ENCODE peak calls at places on chromosomes 2 and 18, in four cellular contexts. L is K562, D is SK-N-SH, W is Panc1. B is an unnamed sample.
A peak's percentile ranks its signal among the peaks of the same experiment; 100 is the strongest.

GRCh38 chr18:77054606-77055428 is 77.8 kb downstream of the MBP start:
- DNase-seq in D (peak; percentile 69), L (peak; percentile 47), W (peak; percentile 95), B (peak; percentile 93)

GRCh38 chr2:67566292-67566691 is 169.2 kb downstream of the ETAA1 start:
- DNase-seq in W (no peak), L (no peak), D (no peak), B (no peak)

GRCh38 chr18:10420561-10421352 is 33.7 kb upstream of the APCDD1 start:
- DNase-seq in D (no peak), W (no peak), L (no peak), B (no peak)

GRCh38 chr2:84458436-84459027 is 548 bp downstream of the SUCLG1 start:
- DNase-seq in W (no peak), L (peak; percentile 25), D (peak; percentile 31), B (no peak)

GRCh38 chr18:39796413-39796812 is 2158.6 kb upstream of the PIK3C3 start:
- DNase-seq in D (no peak), L (no peak), W (no peak), B (no peak)

GRCh38 chr2:105313877-105314276 is 15.7 kb downstream of the TGFBRAP1 start:
- DNase-seq in W (no peak), L (no peak), D (no peak), B (no peak)

GRCh38 chr2:8514748-8515389 is 167.0 kb upstream of the ID2 start:
- DNase-seq in L (no peak), D (no peak), W (no peak), B (no peak)

GRCh38 chr2:36889782-36890181 is 76.6 kb downstream of the STRN start:
- DNase-seq in D (no peak), W (peak; percentile 94), L (peak; percentile 4), B (no peak)

GRCh38 chr2:73979021-73979420 is 5.7 kb upstream of the TET3 start:
- DNase-seq in D (no peak), L (no peak), W (no peak), B (no peak)

GRCh38 chr2:100606740-100607343 is 44.0 kb downstream of the PDCL3 start:
- DNase-seq in W (peak; percentile 53), D (peak; percentile 64), L (peak; percentile 48), B (no peak)

GRCh38 chr2:112959109-112959591 is 18.7 kb upstream of the IL36G start:
- DNase-seq in D (peak; percentile 8), L (peak; percentile 48), W (no peak), B (no peak)

GRCh38 chr2:240648650-240649275 is 23.5 kb downstream of the GPR35 start:
- DNase-seq in W (no peak), L (no peak), D (peak; percentile 25), B (no peak)

GRCh38 chr18:66083078-66083477 is 332.3 kb downstream of the CDH7 start:
- DNase-seq in W (no peak), D (no peak), L (no peak), B (no peak)

GRCh38 chr2:126811101-126811500 is 87.6 kb upstream of the TEX51 start:
- DNase-seq in L (no peak), W (no peak), D (no peak), B (no peak)

GRCh38 chr2:10812362-10813084 is at the start of gene PDIA6:
- DNase-seq in L (peak; percentile 98), D (peak; percentile 100), W (peak; percentile 50), B (peak; percentile 99)

GRCh38 chr2:129741165-129741564 is 238.3 kb upstream of the RAB6C start:
- DNase-seq in L (no peak), D (no peak), W (no peak), B (no peak)

GRCh38 chr2:182744490-182744889 is 28.4 kb downstream of the DNAJC10 start:
- DNase-seq in L (peak; percentile 8), D (no peak), W (no peak), B (no peak)

GRCh38 chr2:76679025-76679396 is 843.2 kb downstream of the LRRTM4 start:
- DNase-seq in D (no peak), L (no peak), W (no peak), B (no peak)

GRCh38 chr18:68925268-68925667 is 127.4 kb downstream of the CCDC102B start:
- DNase-seq in L (no peak), D (no peak), W (peak; percentile 2), B (no peak)

GRCh38 chr18:58599106-58599505 is 29.8 kb downstream of the ALPK2 start:
- DNase-seq in D (no peak), L (no peak), W (no peak), B (no peak)

GRCh38 chr18:10490401-10491289 is 35.2 kb upstream of the NAPG start:
- DNase-seq in W (peak; percentile 10), D (no peak), L (peak; percentile 49), B (no peak)

GRCh38 chr2:105369777-105370690 is 28.8 kb downstream of the FHL2 start:
- DNase-seq in D (peak; percentile 75), L (peak; percentile 90), W (peak; percentile 79), B (peak; percentile 82)

GRCh38 chr2:181904022-181904632 is 12.6 kb downstream of the ITPRID2 start:
- DNase-seq in W (no peak), D (peak; percentile 34), L (peak; percentile 62), B (no peak)

GRCh38 chr2:109128466-109129355 is at the start of gene SH3RF3:
- DNase-seq in D (peak; percentile 81), W (no peak), L (no peak), B (peak; percentile 91)

GRCh38 chr2:59458862-59459261 is 1094.6 kb downstream of the BCL11A start:
- DNase-seq in W (no peak), D (no peak), L (no peak), B (no peak)
- TF ChIP-seq CTCF in W (no peak), D (no peak), L (no peak), B (no peak)

GRCh38 chr2:29114841-29115609 is at the start of gene CLIP4:
- DNase-seq in L (no peak), W (no peak), D (peak; percentile 92), B (peak; percentile 95)

GRCh38 chr2:29113891-29114321 is 1.3 kb upstream of the CLIP4 start:
- DNase-seq in D (peak; percentile 78), W (peak; percentile 84), L (peak; percentile 17), B (peak; percentile 80)

GRCh38 chr2:29117636-29118303 is 2.6 kb downstream of the CLIP4 start:
- DNase-seq in D (no peak), W (peak; percentile 94), L (no peak), B (no peak)

GRCh38 chr2:29114514-29114840 is 738 bp upstream of the CLIP4 start:
- DNase-seq in D (peak; percentile 70), L (no peak), W (no peak), B (no peak)

DNA sequence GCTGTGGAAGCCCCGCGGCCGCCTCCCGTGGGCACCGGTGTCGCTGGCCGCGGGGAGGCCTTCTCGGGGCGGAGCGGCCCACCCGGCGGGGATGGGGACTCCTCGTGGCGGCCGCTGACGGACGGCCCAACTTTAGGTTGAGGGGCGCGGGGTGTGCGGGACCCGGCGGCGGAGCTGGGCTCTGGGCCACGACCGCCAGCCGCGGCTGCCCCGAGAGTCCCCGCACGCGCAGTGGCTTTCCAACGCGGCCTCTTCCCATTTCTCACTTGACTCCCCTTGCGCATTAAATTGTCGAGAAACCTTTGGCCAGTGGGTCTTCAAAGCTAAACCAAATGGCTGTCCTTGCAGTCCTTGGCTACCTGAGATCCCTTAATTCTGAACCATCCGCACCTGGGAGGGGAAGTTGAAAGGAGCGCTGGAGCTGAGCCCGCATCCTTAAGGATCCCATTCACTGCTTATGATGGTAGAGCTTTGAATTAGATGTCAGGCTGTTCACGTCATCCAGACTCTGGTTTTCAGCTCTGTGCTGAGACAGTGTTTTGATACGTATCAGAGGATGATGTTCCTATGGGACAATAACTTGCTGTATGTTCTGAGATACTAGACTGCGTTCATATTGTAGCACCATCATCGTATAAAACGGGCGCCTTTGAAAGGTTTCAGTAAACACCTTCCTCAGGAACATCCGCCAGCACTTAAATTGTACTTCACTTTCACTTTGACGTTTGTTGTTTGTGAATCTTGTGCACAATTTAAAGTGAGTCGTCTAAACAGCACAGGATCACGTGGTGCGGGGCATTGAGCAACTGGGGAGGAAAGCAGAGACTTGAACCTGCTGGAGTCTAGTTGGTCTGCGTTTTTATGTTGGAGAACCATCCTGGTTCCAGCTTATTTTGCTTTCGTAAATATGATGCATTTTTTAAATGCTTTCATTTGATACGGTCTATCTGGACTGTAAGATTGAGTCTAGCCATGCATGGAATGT is 874 bp downstream of the CLIP4 start:
- DNase-seq in D (peak; percentile 68), L (no peak), W (peak; percentile 94), B (peak; percentile 88)
- TF ChIP-seq POLR2AphosphoS5 in D (peak; percentile 12), L (no peak), W (no peak), B (peak; percentile 50)

DNA sequence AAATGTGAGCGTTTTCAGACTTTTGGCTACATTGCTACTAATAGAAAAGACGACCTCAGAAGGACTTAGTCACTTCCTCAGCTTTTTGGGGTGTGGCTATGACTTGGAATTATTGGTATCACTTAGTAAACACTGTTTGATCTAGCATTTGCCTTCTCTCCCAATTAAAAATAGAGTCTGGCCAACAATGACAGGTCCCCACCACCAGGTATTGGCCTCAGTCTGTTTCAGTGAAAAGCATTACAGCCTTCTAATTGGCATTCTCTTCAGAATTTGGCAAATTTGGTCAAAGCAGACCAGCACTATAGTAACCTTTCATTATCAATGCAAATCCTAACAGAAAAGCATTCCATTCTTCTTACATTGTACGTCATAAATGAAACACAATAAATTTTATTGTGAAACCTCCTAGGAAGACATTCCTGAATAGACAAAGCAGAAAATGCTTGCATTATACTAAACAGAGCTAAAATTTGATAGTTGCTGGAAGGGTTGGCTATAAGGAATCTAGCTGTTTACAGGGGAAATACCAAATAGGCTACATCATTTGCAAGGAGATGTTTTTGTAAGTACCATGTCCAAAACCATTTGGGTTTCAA is 613.9 kb downstream of the IRS1 start:
- DNase-seq in W (peak; percentile 7), D (no peak), L (no peak), B (no peak)
- TF ChIP-seq CTCF in W (no peak), D (no peak), L (no peak), B (no peak)

GRCh38 chr2:102006886-102007278 is 15.1 kb downstream of the IL1R2 start:
- DNase-seq in D (no peak), L (no peak), W (no peak), B (no peak)

GRCh38 chr2:102008490-102008889 is 16.7 kb downstream of the IL1R2 start:
- DNase-seq in W (no peak), L (no peak), D (no peak), B (no peak)

GRCh38 chr2:102004588-102004987 is 12.8 kb downstream of the IL1R2 start:
- DNase-seq in L (no peak), W (no peak), D (no peak), B (no peak)

GRCh38 chr2:102005449-102005848 is 13.7 kb downstream of the IL1R2 start:
- DNase-seq in W (no peak), D (no peak), L (no peak), B (no peak)

DNA sequence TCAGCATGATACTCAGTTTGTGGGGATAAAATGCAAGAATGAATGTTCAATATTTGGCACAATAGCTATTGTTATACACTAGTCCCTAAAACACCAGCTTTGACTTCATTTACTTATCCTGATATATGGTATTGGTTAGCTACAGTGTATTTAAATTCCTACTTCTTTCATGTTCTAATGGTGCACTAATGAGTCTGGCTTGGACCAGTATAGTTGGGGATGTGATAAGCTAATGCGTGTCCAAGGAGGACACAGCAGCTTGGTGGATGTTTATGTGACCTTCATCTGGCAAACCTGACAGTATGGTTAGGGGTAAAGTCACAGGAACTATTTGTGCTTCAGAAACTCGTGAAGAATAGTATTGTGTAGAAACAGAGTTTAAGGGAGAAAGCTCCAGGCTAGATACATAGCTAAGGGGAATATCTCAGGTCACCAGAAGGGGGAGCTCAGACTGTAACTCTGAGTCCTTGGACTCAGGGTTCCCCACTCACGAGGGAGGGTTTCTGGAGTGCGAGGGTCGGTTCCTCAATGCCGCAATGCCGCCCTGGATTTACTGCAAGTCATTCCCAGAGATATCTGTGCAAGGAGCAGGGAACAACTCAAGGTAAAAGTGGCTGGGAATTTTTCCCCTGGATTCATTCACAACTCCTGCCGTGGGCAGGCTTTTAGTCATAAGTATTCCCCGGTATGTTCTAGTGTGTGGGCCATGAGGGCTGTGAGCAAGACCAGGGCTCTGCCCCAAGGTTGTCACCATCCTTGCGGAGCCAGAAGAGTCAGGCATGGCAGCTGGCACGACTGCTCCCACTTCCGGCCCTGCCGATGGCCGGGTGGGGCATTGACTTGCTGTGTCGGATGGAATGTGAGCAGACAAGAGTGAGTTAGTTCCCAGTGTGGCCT is 14.5 kb downstream of the IL1R2 start:
- DNase-seq in W (no peak), D (peak; percentile 47), L (peak; percentile 76), B (peak; percentile 44)
- TF ChIP-seq POLR2AphosphoS5 in W (no peak), D (no peak), L (no peak), B (no peak)